ENCODE peak calls at places on chromosomes 1 and 21, in four cellular contexts. U is IMR-90, P is lower lobe of right lung, Z is adrenal gland. C is an unnamed sample.

GRCh38 chr1:21299007-21299406 is 8.7 kb upstream of the ECE1 start:
- DNase-seq in Z (no peak), U (no peak), P (no peak), C (no peak)

GRCh38 chr1:114694540-114695310 is 621 bp downstream of the AMPD1 start:
- DNase-seq in P (no peak), Z (no peak), U (no peak), C (no peak)

GRCh38 chr1:111275079-111275478 is 15.6 kb upstream of the CHIA start:
- DNase-seq in Z (no peak), U (peak), P (no peak), C (no peak)

GRCh38 chr1:159922499-159923202 is 2.7 kb downstream of the TAGLN2 start:
- DNase-seq in U (peak), P (peak), Z (peak), C (peak)

GRCh38 chr1:172378109-172378755 is 42.3 kb upstream of the C1orf105 start:
- DNase-seq in U (no peak), P (no peak), Z (no peak), C (no peak)

GRCh38 chr1:230140221-230141001 is 73.4 kb downstream of the GALNT2 start:
- DNase-seq in Z (no peak), U (peak), P (no peak), C (no peak)

GRCh38 chr1:117708323-117709288 is 102.8 kb downstream of the TENT5C start:
- DNase-seq in Z (no peak), U (no peak), P (no peak), C (no peak)

GRCh38 chr1:180912801-180913616 is at the start of gene KIAA1614:
- DNase-seq in U (peak), Z (peak), P (no peak), C (no peak)

GRCh38 chr21:29470397-29470796 is 171.7 kb downstream of the BACH1 start:
- DNase-seq in U (peak), P (no peak), Z (no peak), C (no peak)

GRCh38 chr1:15414450-15414823 is 4.7 kb downstream of the EFHD2 start:
- DNase-seq in Z (no peak), U (no peak), P (no peak), C (no peak)
- H3K27ac ChIP-seq in Z (no peak), U (no peak), P (peak), C (no peak)

DNA sequence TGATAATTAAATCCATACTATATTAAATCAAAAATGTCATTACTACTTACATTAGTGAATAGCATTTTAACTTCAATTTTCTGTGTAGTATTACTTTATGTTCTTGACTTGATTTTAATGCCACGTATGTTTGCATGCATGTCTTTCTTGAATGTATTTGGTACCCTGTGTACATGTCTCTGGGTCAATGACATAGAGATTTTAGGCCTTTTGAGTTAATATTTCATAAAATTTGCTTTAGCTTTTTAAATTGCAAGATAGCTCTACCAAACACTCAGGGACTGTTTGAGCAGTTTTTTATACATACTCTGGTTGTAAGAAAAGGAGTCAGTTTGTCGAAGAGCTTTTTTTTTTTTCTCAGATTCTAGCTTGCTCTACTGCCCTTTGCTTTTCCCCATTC is 1.5 kb downstream of the MLLT11 start:
- DNase-seq in P (no peak), Z (no peak), U (no peak), C (no peak)
- H3K4me3 ChIP-seq in P (no peak), Z (no peak), U (peak), C (no peak)

GRCh38 chr21:17119466-17120297 is 393.2 kb upstream of the CXADR start:
- DNase-seq in Z (no peak), U (no peak), P (no peak), C (no peak)
- H3K27ac ChIP-seq in Z (no peak), U (no peak), P (no peak), C (no peak)

GRCh38 chr1:60419023-60419422 is 345.5 kb upstream of the C1orf87 start:
- DNase-seq in Z (no peak), P (no peak), U (no peak), C (no peak)

GRCh38 chr1:60415696-60416095 is 342.1 kb upstream of the C1orf87 start:
- DNase-seq in P (no peak), Z (no peak), U (no peak), C (no peak)
- H3K4me3 ChIP-seq in P (no peak), Z (no peak), U (no peak), C (no peak)

DNA sequence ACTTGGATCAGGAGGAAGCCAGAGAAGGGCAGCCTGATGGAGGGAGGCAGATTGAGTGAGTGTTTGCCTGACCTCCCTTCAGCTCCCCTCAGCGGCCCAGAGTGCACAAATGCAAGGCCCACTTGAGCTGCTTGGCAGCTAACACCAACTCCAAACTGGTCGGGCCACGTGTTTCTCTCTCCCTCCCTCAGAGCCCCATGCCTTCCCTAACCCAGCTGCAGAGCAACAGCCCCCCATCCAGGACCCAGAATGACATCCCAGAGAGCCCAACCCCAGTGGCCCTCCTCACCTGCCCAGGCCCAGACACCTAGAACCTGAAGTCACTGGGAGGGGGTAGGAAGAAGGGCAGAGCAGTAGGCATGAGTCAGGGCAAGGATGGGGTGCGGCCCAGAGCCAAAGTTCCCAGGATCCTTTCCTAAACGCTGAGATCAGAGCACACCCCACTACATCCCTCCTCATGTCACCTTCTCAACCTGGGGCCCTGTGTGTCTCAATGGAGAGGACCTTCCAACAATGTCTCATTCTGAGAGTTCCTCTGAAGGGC is 832 bp upstream of the S100A14 start:
- DNase-seq in Z (no peak), P (peak), U (no peak), C (no peak)
- H3K27ac ChIP-seq in Z (no peak), P (peak), U (no peak), C (no peak)

DNA sequence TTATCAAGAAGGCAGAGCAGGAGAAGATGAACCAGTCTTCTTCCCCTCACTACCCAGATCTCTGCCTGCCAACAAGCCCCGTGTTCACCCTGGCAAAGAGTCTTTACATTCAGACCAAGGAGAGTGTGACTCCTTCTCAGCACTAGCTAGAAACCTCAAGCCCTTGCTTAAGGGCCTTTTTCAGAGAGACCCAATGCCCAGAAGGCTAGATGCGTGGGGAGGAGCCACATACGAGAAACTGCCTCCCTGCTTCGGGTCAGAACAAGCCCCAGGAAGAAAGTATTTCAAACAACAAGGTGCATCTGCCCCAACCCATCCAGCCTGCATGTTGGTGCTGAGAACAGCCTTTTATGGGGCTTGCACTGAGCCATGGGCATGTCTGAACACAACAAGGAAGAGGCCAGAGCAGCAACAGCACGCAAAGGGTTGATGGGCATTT is 152.7 kb upstream of the CAMK1G start:
- DNase-seq in U (no peak), Z (no peak), P (no peak), C (peak)
- H3K4me3 ChIP-seq in U (no peak), Z (no peak), P (no peak), C (no peak)

GRCh38 chr1:79040424-79041089 is 34.0 kb upstream of the ADGRL4 start:
- DNase-seq in U (peak), P (no peak), Z (no peak), C (no peak)
- H3K27ac ChIP-seq in U (no peak), P (no peak), Z (no peak), C (no peak)

GRCh38 chr1:63819795-63820194 is 46.0 kb downstream of the ROR1 start:
- DNase-seq in Z (no peak), U (no peak), P (no peak), C (no peak)

GRCh38 chr1:63818567-63819340 is 44.9 kb downstream of the ROR1 start:
- DNase-seq in P (no peak), U (no peak), Z (no peak), C (no peak)

GRCh38 chr1:63824386-63824898 is 50.6 kb downstream of the ROR1 start:
- DNase-seq in Z (no peak), P (no peak), U (peak), C (no peak)

GRCh38 chr1:63822540-63822939 is 48.7 kb downstream of the ROR1 start:
- DNase-seq in U (no peak), P (no peak), Z (no peak), C (no peak)

DNA sequence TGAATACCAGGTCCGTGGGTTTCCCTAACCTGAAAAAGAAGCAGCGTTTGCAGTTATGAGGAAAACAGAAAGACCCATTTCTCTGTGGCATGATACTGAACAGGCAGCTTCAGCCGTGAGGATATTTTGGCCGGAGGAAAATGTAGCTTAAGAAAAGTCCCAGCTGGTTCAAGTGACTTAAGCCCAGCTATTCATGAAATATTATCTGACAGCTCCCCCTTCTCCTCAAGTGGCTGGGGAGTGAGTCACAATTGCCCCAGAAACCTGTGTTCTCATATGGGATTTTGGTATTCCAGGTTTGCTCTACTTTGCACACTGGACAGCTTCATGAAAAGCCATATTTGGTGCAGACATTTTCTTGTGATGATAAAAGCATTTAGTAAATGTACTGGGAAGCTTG is 47.8 kb downstream of the ROR1 start:
- DNase-seq in U (peak), P (no peak), Z (no peak), C (peak)
- H3K4me3 ChIP-seq in U (no peak), P (no peak), Z (no peak), C (no peak)

C was measured in ascending aorta.